ENCODE peak calls at places on chromosomes 4 and X, in nine cellular contexts. O is ovary, D is H1, U is IMR-90, P is endothelial cell of umbilical vein, A is Peyer's patch, Y is adrenal gland, G is body of pancreas, F is NB4. R is an unnamed sample.
A peak's percentile ranks its signal among the peaks of the same experiment; 100 is the strongest.

GRCh38 chrX:47278684-47279083 is 45.9 kb downstream of the USP11 start:
- DNase-seq in A (no peak), P (no peak), G (no peak), O (no peak), U (peak; percentile 78), Y (no peak), D (no peak), F (no peak), R (no peak)

GRCh38 chr4:121376097-121376496 is 4.7 kb downstream of the QRFPR start:
- DNase-seq in F (no peak), O (no peak), P (no peak), G (no peak), A (no peak), D (no peak), U (no peak), Y (no peak), R (no peak)

GRCh38 chrX:47361538-47362511 is 8.6 kb upstream of the ZNF157 start:
- DNase-seq in D (peak; percentile 81), O (peak; percentile 77), P (peak; percentile 93), A (peak; percentile 49), G (peak; percentile 45), Y (peak; percentile 90), U (peak; percentile 95), F (peak; percentile 6), R (peak; percentile 1)

GRCh38 chr4:148443550-148444295 is 1.5 kb upstream of the NR3C2 start:
- DNase-seq in G (peak; percentile 52), Y (peak; percentile 39), P (peak; percentile 45), O (peak; percentile 71), A (peak; percentile 74), U (no peak), D (no peak), F (no peak), R (no peak)

GRCh38 chrX:109629310-109629709 is 4.3 kb upstream of the KCNE5 start:
- DNase-seq in U (no peak), D (no peak), P (peak; percentile 74), A (no peak), G (no peak), Y (no peak), O (no peak), F (no peak), R (no peak)

GRCh38 chrX:100410083-100410590 is at the start of gene PCDH19:
- DNase-seq in Y (peak; percentile 56), U (peak; percentile 17), O (peak; percentile 73), D (no peak), G (peak; percentile 33), A (peak; percentile 55), F (no peak), P (peak; percentile 54), R (peak; percentile 2)

GRCh38 chr4:61911313-61911756 is 711.2 kb downstream of the ADGRL3 start:
- DNase-seq in F (no peak), Y (no peak), A (no peak), P (no peak), U (no peak), O (no peak), D (peak; percentile 53), G (no peak), R (no peak)

GRCh38 chr4:60201052-60201673 is 999.0 kb upstream of the ADGRL3 start:
- DNase-seq in F (peak; percentile 73), U (peak; percentile 28), Y (peak; percentile 51), A (peak; percentile 49), D (peak; percentile 17), O (no peak), P (peak; percentile 57), G (peak; percentile 61), R (peak; percentile 51)

GRCh38 chr4:176271749-176272148 is 2.7 kb upstream of the ASB5 start:
- DNase-seq in A (no peak), Y (no peak), F (no peak), P (no peak), D (no peak), G (no peak), U (peak; percentile 70), O (no peak), R (no peak)

GRCh38 chr4:26410385-26411293 is 79.6 kb downstream of the CCKAR start:
- DNase-seq in U (peak; percentile 63), G (no peak), O (no peak), P (peak; percentile 67), D (no peak), F (peak; percentile 77), A (no peak), Y (peak; percentile 21), R (peak; percentile 48)

GRCh38 chr4:8577972-8578371 is 2.2 kb upstream of the GPR78 start:
- DNase-seq in F (no peak), Y (no peak), U (no peak), P (no peak), A (no peak), O (no peak), D (no peak), G (no peak), R (no peak)

GRCh38 chr4:140947507-140947906 is 185.8 kb downstream of the RNF150 start:
- DNase-seq in G (no peak), P (peak; percentile 32), A (no peak), F (no peak), Y (peak; percentile 45), O (no peak), U (no peak), D (no peak), R (no peak)

GRCh38 chrX:103941201-103941975 is 21.0 kb upstream of the TMSB15B start:
- DNase-seq in A (no peak), F (peak; percentile 19), U (peak; percentile 32), O (no peak), P (peak; percentile 37), G (no peak), D (no peak), Y (no peak), R (peak; percentile 35)

GRCh38 chr4:73836373-73837269 is at the start of gene CXCL6:
- DNase-seq in G (peak; percentile 28), F (peak; percentile 42), O (peak; percentile 34), Y (no peak), A (peak; percentile 53), P (peak; percentile 40), U (no peak), D (no peak), R (no peak)

GRCh38 chrX:106039920-106040319 is 1.4 kb upstream of the SERPINA7 start:
- DNase-seq in Y (peak; percentile 9), D (no peak), G (peak; percentile 24), A (no peak), O (no peak), U (no peak), F (peak; percentile 10), P (no peak), R (no peak)

GRCh38 chr4:119035941-119036737 is 99.5 kb upstream of the MYOZ2 start:
- DNase-seq in Y (no peak), P (no peak), O (no peak), D (no peak), G (no peak), A (no peak), F (no peak), U (peak; percentile 51), R (no peak)
- TF ChIP-seq POLR2A in Y (no peak), P (no peak), O (no peak), D (no peak), G (no peak), A (no peak), F (no peak), U (no peak), R (no peak)

GRCh38 chrX:40579880-40580536 is 762 bp upstream of the ATP6AP2 start:
- DNase-seq in P (peak; percentile 0), U (no peak), A (no peak), G (no peak), D (no peak), O (no peak), F (peak; percentile 6), Y (no peak), R (no peak)

GRCh38 chrX:40578039-40578438 is 2.7 kb upstream of the ATP6AP2 start:
- DNase-seq in D (no peak), A (no peak), P (no peak), G (no peak), F (peak; percentile 12), Y (no peak), O (no peak), U (no peak), R (no peak)

GRCh38 chrX:40579139-40579538 is 1.6 kb upstream of the ATP6AP2 start:
- DNase-seq in F (no peak), P (no peak), A (no peak), G (no peak), U (no peak), Y (no peak), O (no peak), D (no peak), R (no peak)

GRCh38 chrX:40581333-40581910 is 652 bp downstream of the ATP6AP2 start:
- DNase-seq in Y (no peak), A (no peak), U (peak; percentile 8), O (no peak), P (peak; percentile 13), G (no peak), D (no peak), F (peak; percentile 6), R (no peak)

DNA sequence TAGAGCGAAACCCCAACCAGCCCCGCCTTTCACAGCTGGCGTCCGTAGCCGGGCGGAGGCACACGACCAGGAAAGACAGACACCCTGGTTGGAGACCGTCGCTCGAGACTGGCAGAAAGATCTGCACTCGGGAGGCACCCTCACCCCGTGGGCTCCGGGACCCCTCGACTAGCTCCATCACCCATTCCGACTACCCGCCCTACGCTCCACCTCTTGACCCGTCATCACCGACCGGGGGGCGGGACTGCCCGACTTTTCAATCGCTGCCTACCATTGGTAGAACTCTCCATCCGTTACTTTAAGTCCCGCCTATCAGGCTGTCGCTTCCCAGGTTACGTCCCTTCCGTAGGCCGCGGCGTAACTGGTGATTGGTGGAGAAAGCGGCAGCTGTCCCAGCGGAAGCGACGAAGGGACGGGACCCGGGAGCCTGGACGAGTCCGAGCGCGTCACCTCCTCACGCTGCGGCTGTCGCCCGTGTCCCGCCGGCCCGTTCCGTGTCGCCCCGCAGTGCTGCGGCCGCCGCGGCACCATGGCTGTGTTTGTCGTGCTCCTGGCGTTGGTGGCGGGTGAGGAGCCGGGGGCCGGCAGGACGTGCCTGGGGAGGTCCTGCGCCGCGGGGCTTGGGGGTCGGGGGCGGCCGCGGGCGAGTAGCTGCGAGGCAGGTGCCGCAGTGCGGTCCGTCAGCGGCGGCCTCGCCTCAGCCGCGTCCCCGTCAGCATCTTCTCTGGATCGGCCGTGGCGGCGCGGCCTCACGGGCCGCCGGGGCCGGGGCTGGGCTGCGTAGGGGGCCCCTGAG is at the start of gene ATP6AP2:
- DNase-seq in O (peak; percentile 88), F (peak; percentile 95), P (peak; percentile 94), D (peak; percentile 56), Y (peak; percentile 94), A (peak; percentile 89), U (peak; percentile 90), G (peak; percentile 92), R (peak; percentile 95)
- TF ChIP-seq POLR2A in O (peak; percentile 27), F (peak; percentile 49), P (no peak), D (no peak), Y (peak; percentile 85), A (peak; percentile 82), U (peak; percentile 65), G (peak; percentile 86), R (peak; percentile 80)

DNA sequence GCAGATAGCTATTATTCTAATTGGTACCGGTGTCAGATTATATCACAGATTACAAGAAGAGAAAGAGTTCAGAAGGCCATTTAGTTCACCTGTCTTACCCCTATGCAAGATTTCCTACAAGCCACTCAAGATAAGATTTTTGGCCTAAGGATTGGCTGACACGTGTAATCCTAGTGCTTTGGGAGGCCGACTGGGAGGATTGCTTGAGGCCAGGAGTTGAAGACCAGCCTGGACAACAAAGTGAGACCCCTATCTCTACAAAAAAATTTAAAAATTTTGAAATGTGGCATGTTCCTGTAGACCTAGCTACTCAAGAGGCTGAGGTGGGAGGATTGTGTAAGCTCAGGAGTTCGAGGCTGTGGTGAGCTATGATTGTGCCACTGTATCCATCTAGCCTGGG is 77.1 kb upstream of the HPRT1 start:
- DNase-seq in G (no peak), Y (no peak), D (no peak), P (no peak), O (no peak), U (no peak), A (no peak), F (no peak), R (no peak)
- TF ChIP-seq POLR2A in G (no peak), Y (no peak), D (no peak), P (no peak), O (no peak), U (no peak), A (no peak), F (no peak), R (no peak)

GRCh38 chr4:112145326-112145819 is at the start of gene FAM241A:
- DNase-seq in U (peak; percentile 64), Y (peak; percentile 88), G (peak; percentile 85), P (peak; percentile 81), F (peak; percentile 91), A (peak; percentile 89), O (peak; percentile 91), D (no peak), R (peak; percentile 94)
- TF ChIP-seq POLR2A in U (peak; percentile 38), Y (peak; percentile 82), G (peak; percentile 44), P (peak; percentile 92), F (peak; percentile 73), A (peak; percentile 55), O (peak; percentile 84), D (no peak), R (peak; percentile 77)